ENCODE peak calls at places on chromosomes 12 and 14, in four cellular contexts. One of them, this sample, is unnamed.

GRCh38 chr14:95711476-95712176 is 2.3 kb downstream of the TCL1A start:
- DNase-seq in activated naive CD8-positive, alpha-beta T cell treated with anti-CD3 and anti-CD28 coated beads, Interleukin-2, amount 50 U/mL, for 24 hours: no peak
- DNase-seq in caudate nucleus: no peak
- DNase-seq in A549: no peak
- DNase-seq in this sample: no peak

GRCh38 chr14:23379331-23380196 is 2.7 kb downstream of the CMTM5 start:
- DNase-seq in activated naive CD8-positive, alpha-beta T cell treated with anti-CD3 and anti-CD28 coated beads, Interleukin-2, amount 50 U/mL, for 24 hours: peak; percentile 68
- DNase-seq in caudate nucleus: no peak
- DNase-seq in A549: peak; percentile 62
- DNase-seq in this sample: peak; percentile 38

GRCh38 chr14:100086361-100086760 is 21.1 kb downstream of the EVL start:
- DNase-seq in activated naive CD8-positive, alpha-beta T cell treated with anti-CD3 and anti-CD28 coated beads, Interleukin-2, amount 50 U/mL, for 24 hours: no peak
- DNase-seq in caudate nucleus: no peak
- DNase-seq in A549: no peak
- DNase-seq in this sample: no peak

GRCh38 chr12:12870454-12870853 is 20.9 kb upstream of the GPRC5A start:
- DNase-seq in activated naive CD8-positive, alpha-beta T cell treated with anti-CD3 and anti-CD28 coated beads, Interleukin-2, amount 50 U/mL, for 24 hours: no peak
- DNase-seq in caudate nucleus: no peak
- DNase-seq in A549: peak; percentile 81
- DNase-seq in this sample: peak; percentile 74

GRCh38 chr12:124828264-124829007 is 35.2 kb downstream of the SCARB1 start:
- DNase-seq in activated naive CD8-positive, alpha-beta T cell treated with anti-CD3 and anti-CD28 coated beads, Interleukin-2, amount 50 U/mL, for 24 hours: no peak
- DNase-seq in caudate nucleus: no peak
- DNase-seq in A549: peak; percentile 95
- DNase-seq in this sample: peak; percentile 80

GRCh38 chr12:31508436-31509150 is 82.3 kb downstream of the DENND5B start:
- DNase-seq in activated naive CD8-positive, alpha-beta T cell treated with anti-CD3 and anti-CD28 coated beads, Interleukin-2, amount 50 U/mL, for 24 hours: no peak
- DNase-seq in caudate nucleus: no peak
- DNase-seq in A549: no peak
- DNase-seq in this sample: no peak

GRCh38 chr12:55938826-55939501 is 8.0 kb downstream of the DGKA start:
- DNase-seq in activated naive CD8-positive, alpha-beta T cell treated with anti-CD3 and anti-CD28 coated beads, Interleukin-2, amount 50 U/mL, for 24 hours: peak; percentile 23
- DNase-seq in caudate nucleus: no peak
- DNase-seq in A549: no peak
- DNase-seq in this sample: no peak

GRCh38 chr14:71155743-71156142 is 248.5 kb downstream of the PCNX1 start:
- DNase-seq in activated naive CD8-positive, alpha-beta T cell treated with anti-CD3 and anti-CD28 coated beads, Interleukin-2, amount 50 U/mL, for 24 hours: no peak
- DNase-seq in caudate nucleus: no peak
- DNase-seq in A549: no peak
- DNase-seq in this sample: no peak

GRCh38 chr14:50679674-50680073 is 11.6 kb upstream of the SAV1 start:
- DNase-seq in activated naive CD8-positive, alpha-beta T cell treated with anti-CD3 and anti-CD28 coated beads, Interleukin-2, amount 50 U/mL, for 24 hours: no peak
- DNase-seq in caudate nucleus: no peak
- DNase-seq in A549: no peak
- DNase-seq in this sample: no peak

GRCh38 chr12:128794661-128795529 is 28.9 kb downstream of the SLC15A4 start:
- DNase-seq in activated naive CD8-positive, alpha-beta T cell treated with anti-CD3 and anti-CD28 coated beads, Interleukin-2, amount 50 U/mL, for 24 hours: no peak
- DNase-seq in caudate nucleus: no peak
- DNase-seq in A549: no peak
- DNase-seq in this sample: no peak

GRCh38 chr12:113537041-113537750 is 65.5 kb upstream of the LHX5 start:
- DNase-seq in activated naive CD8-positive, alpha-beta T cell treated with anti-CD3 and anti-CD28 coated beads, Interleukin-2, amount 50 U/mL, for 24 hours: no peak
- DNase-seq in caudate nucleus: no peak
- DNase-seq in A549: no peak
- DNase-seq in this sample: no peak

GRCh38 chr12:99852666-99853065 is 132.1 kb downstream of the ANKS1B start:
- DNase-seq in activated naive CD8-positive, alpha-beta T cell treated with anti-CD3 and anti-CD28 coated beads, Interleukin-2, amount 50 U/mL, for 24 hours: no peak
- DNase-seq in caudate nucleus: no peak
- DNase-seq in A549: no peak
- DNase-seq in this sample: no peak

GRCh38 chr12:80352476-80352875 is 91.6 kb upstream of the PTPRQ start:
- DNase-seq in activated naive CD8-positive, alpha-beta T cell treated with anti-CD3 and anti-CD28 coated beads, Interleukin-2, amount 50 U/mL, for 24 hours: no peak
- DNase-seq in caudate nucleus: no peak
- DNase-seq in A549: no peak
- DNase-seq in this sample: no peak

GRCh38 chr14:38880643-38881567 is 222.1 kb downstream of the SEC23A start:
- DNase-seq in activated naive CD8-positive, alpha-beta T cell treated with anti-CD3 and anti-CD28 coated beads, Interleukin-2, amount 50 U/mL, for 24 hours: no peak
- DNase-seq in caudate nucleus: no peak
- DNase-seq in A549: no peak
- DNase-seq in this sample: no peak

GRCh38 chr12:74066476-74066875 is 471.2 kb upstream of the ATXN7L3B start:
- DNase-seq in activated naive CD8-positive, alpha-beta T cell treated with anti-CD3 and anti-CD28 coated beads, Interleukin-2, amount 50 U/mL, for 24 hours: no peak
- DNase-seq in caudate nucleus: no peak
- DNase-seq in A549: no peak
- DNase-seq in this sample: no peak

GRCh38 chr12:116039081-116039480 is 238.4 kb downstream of the MED13L start:
- DNase-seq in activated naive CD8-positive, alpha-beta T cell treated with anti-CD3 and anti-CD28 coated beads, Interleukin-2, amount 50 U/mL, for 24 hours: no peak
- DNase-seq in caudate nucleus: no peak
- DNase-seq in A549: no peak
- DNase-seq in this sample: no peak

GRCh38 chr12:92193846-92194245 is 48.2 kb upstream of the BTG1 start:
- DNase-seq in activated naive CD8-positive, alpha-beta T cell treated with anti-CD3 and anti-CD28 coated beads, Interleukin-2, amount 50 U/mL, for 24 hours: no peak
- DNase-seq in caudate nucleus: no peak
- DNase-seq in A549: no peak
- DNase-seq in this sample: no peak

GRCh38 chr14:94560291-94560665 is 964 bp upstream of the SERPINA4 start:
- DNase-seq in activated naive CD8-positive, alpha-beta T cell treated with anti-CD3 and anti-CD28 coated beads, Interleukin-2, amount 50 U/mL, for 24 hours: no peak
- DNase-seq in caudate nucleus: no peak
- DNase-seq in A549: no peak
- DNase-seq in this sample: no peak

GRCh38 chr12:93707836-93708235 is 30.7 kb downstream of the CRADD start:
- DNase-seq in activated naive CD8-positive, alpha-beta T cell treated with anti-CD3 and anti-CD28 coated beads, Interleukin-2, amount 50 U/mL, for 24 hours: no peak
- DNase-seq in caudate nucleus: no peak
- DNase-seq in A549: peak; percentile 26
- DNase-seq in this sample: no peak

GRCh38 chr12:46556820-46557524 is 184.4 kb upstream of the SLC38A2 start:
- DNase-seq in activated naive CD8-positive, alpha-beta T cell treated with anti-CD3 and anti-CD28 coated beads, Interleukin-2, amount 50 U/mL, for 24 hours: no peak
- DNase-seq in caudate nucleus: no peak
- DNase-seq in A549: peak; percentile 27
- DNase-seq in this sample: peak; percentile 9

GRCh38 chr12:46468159-46468558 is 95.6 kb upstream of the SLC38A2 start:
- DNase-seq in activated naive CD8-positive, alpha-beta T cell treated with anti-CD3 and anti-CD28 coated beads, Interleukin-2, amount 50 U/mL, for 24 hours: no peak
- DNase-seq in caudate nucleus: no peak
- DNase-seq in A549: no peak
- DNase-seq in this sample: no peak

GRCh38 chr12:95922231-95922630 is 20.2 kb downstream of the CCDC38 start:
- DNase-seq in activated naive CD8-positive, alpha-beta T cell treated with anti-CD3 and anti-CD28 coated beads, Interleukin-2, amount 50 U/mL, for 24 hours: no peak
- DNase-seq in caudate nucleus: no peak
- DNase-seq in A549: no peak
- DNase-seq in this sample: no peak

GRCh38 chr14:104126753-104127152 is 11.6 kb upstream of the KIF26A start:
- DNase-seq in activated naive CD8-positive, alpha-beta T cell treated with anti-CD3 and anti-CD28 coated beads, Interleukin-2, amount 50 U/mL, for 24 hours: no peak
- DNase-seq in caudate nucleus: no peak
- DNase-seq in A549: no peak
- DNase-seq in this sample: no peak

GRCh38 chr14:74663884-74664283 is 49.0 kb downstream of the AREL1 start:
- DNase-seq in activated naive CD8-positive, alpha-beta T cell treated with anti-CD3 and anti-CD28 coated beads, Interleukin-2, amount 50 U/mL, for 24 hours: no peak
- DNase-seq in caudate nucleus: no peak
- DNase-seq in A549: no peak
- DNase-seq in this sample: no peak

GRCh38 chr12:88931598-88931997 is 351.3 kb upstream of the KITLG start:
- DNase-seq in activated naive CD8-positive, alpha-beta T cell treated with anti-CD3 and anti-CD28 coated beads, Interleukin-2, amount 50 U/mL, for 24 hours: no peak
- DNase-seq in caudate nucleus: no peak
- DNase-seq in A549: no peak
- DNase-seq in this sample: peak; percentile 86

GRCh38 chr12:54932691-54933090 is 51.9 kb downstream of the TESPA1 start:
- DNase-seq in activated naive CD8-positive, alpha-beta T cell treated with anti-CD3 and anti-CD28 coated beads, Interleukin-2, amount 50 U/mL, for 24 hours: no peak
- DNase-seq in caudate nucleus: no peak
- DNase-seq in A549: no peak
- DNase-seq in this sample: no peak